ENCODE peak calls at places on chromosome 14, in ten cellular contexts. J is heart left ventricle; T is NCI-H774; R is DMS153; L is NCI-H2171 treated with DMSO at 0.1 percent for 48 hours; N is hypothalamus; K is Right ventricle myocardium superior; F is KBM-7; Z is activated naive CD4-positive, alpha-beta T cell treated with Interleukin-2 at 50 U/mL for 16 hours; B is brain microvascular endothelial cell. O is an unnamed sample.

GRCh38 chr14:22391908-22392307 is 197.1 kb downstream of the DAD1 start:
- DNase-seq in J (peak), T (no peak), R (peak), L (peak), N (peak), K (peak), F (peak), Z (no peak), B (peak), O (peak)

GRCh38 chr14:21070083-21070609 is at the start of gene ARHGEF40:
- DNase-seq in J (peak), T (peak), R (no peak), L (no peak), N (peak), K (peak), F (no peak), Z (peak), B (peak), O (peak)

GRCh38 chr14:74133833-74134481 is 49.2 kb downstream of the LIN52 start:
- DNase-seq in J (no peak), T (no peak), R (no peak), L (no peak), N (no peak), K (no peak), F (no peak), Z (no peak), B (no peak), O (no peak)

GRCh38 chr14:104731249-104731924 is 7.4 kb downstream of the ADSS1 start:
- DNase-seq in J (no peak), T (no peak), R (no peak), L (peak), N (no peak), K (no peak), F (no peak), Z (no peak), B (no peak), O (no peak)

GRCh38 chr14:68580676-68581075 is 212.2 kb downstream of the ZFP36L1 start:
- DNase-seq in J (no peak), T (no peak), R (no peak), L (peak), N (no peak), K (no peak), F (no peak), Z (no peak), B (no peak), O (peak)

GRCh38 chr14:42676636-42677035 is 1070.0 kb downstream of the LRFN5 start:
- DNase-seq in J (no peak), T (no peak), R (no peak), L (no peak), N (no peak), K (no peak), F (no peak), Z (no peak), B (no peak), O (no peak)

GRCh38 chr14:22539831-22540230 is 49.2 kb downstream of the DAD1 start:
- DNase-seq in J (no peak), T (no peak), R (no peak), L (no peak), N (no peak), K (no peak), F (no peak), Z (no peak), B (no peak), O (no peak)

GRCh38 chr14:37170993-37171392 is 1.4 kb downstream of the SLC25A21 start:
- DNase-seq in J (no peak), T (no peak), R (no peak), L (no peak), N (no peak), K (no peak), F (no peak), Z (no peak), B (no peak), O (no peak)

GRCh38 chr14:33634631-33635030 is 316.2 kb downstream of the EGLN3 start:
- DNase-seq in J (no peak), T (no peak), R (no peak), L (no peak), N (no peak), K (no peak), F (no peak), Z (no peak), B (peak), O (no peak)

GRCh38 chr14:34714320-34715107 is at the start of gene CFL2:
- DNase-seq in J (peak), T (peak), R (peak), L (peak), N (peak), K (peak), F (peak), Z (peak), B (peak), O (peak)

GRCh38 chr14:68939893-68940613 is 39.0 kb downstream of the ACTN1 start:
- DNase-seq in J (peak), T (no peak), R (no peak), L (no peak), N (no peak), K (peak), F (no peak), Z (no peak), B (peak), O (peak)

GRCh38 chr14:60348211-60348610 is 99.2 kb downstream of the PPM1A start:
- DNase-seq in J (no peak), T (no peak), R (no peak), L (peak), N (no peak), K (no peak), F (no peak), Z (no peak), B (no peak), O (no peak)

GRCh38 chr14:91891721-91892220 is 24.4 kb upstream of the TC2N start:
- DNase-seq in J (no peak), T (no peak), R (no peak), L (no peak), N (no peak), K (no peak), F (no peak), Z (no peak), B (no peak), O (no peak)

GRCh38 chr14:102732924-102733323 is 44.3 kb upstream of the TRAF3 start:
- DNase-seq in J (no peak), T (no peak), R (no peak), L (no peak), N (no peak), K (no peak), F (no peak), Z (no peak), B (no peak), O (no peak)

GRCh38 chr14:83757896-83758295 is 1772.0 kb upstream of the FLRT2 start:
- DNase-seq in J (no peak), T (no peak), R (no peak), L (peak), N (no peak), K (no peak), F (no peak), Z (no peak), B (peak), O (no peak)

GRCh38 chr14:33369041-33369440 is 430.4 kb downstream of the NPAS3 start:
- DNase-seq in J (no peak), T (no peak), R (no peak), L (peak), N (no peak), K (no peak), F (no peak), Z (no peak), B (no peak), O (no peak)

O was measured in left ventricle myocardium superior.